ENCODE peak calls at places on chromosomes 3 and 15, in seven cellular contexts. One of them, this sample, is unnamed.

GRCh38 chr3:74636981-74637380 is 22.5 kb upstream of the CNTN3 start:
- DNase-seq in kidney: no peak
- DNase-seq in neural crest cell: no peak
- DNase-seq in AG04450: no peak
- DNase-seq in neuronal stem cell: no peak
- DNase-seq in AG08396: peak; percentile 15
- DNase-seq in NCI-H1694 treated with DMSO at 0.1 percent for 48 hours: no peak
- DNase-seq in this sample: no peak

GRCh38 chr3:125602752-125603649 is 7.7 kb upstream of the OSBPL11 start:
- DNase-seq in NCI-H1694 treated with DMSO at 0.1 percent for 48 hours: no peak
- DNase-seq in AG04450: no peak
- DNase-seq in AG08396: peak; percentile 23
- DNase-seq in kidney: no peak
- DNase-seq in neural crest cell: peak; percentile 20
- DNase-seq in neuronal stem cell: no peak
- DNase-seq in this sample: no peak

GRCh38 chr15:45429974-45430792 is 51.8 kb upstream of the GATM start:
- DNase-seq in AG08396: peak; percentile 88
- DNase-seq in kidney: peak; percentile 87
- DNase-seq in NCI-H1694 treated with DMSO at 0.1 percent for 48 hours: no peak
- DNase-seq in neural crest cell: peak; percentile 73
- DNase-seq in AG04450: peak; percentile 10
- DNase-seq in neuronal stem cell: peak; percentile 70
- DNase-seq in this sample: no peak

GRCh38 chr15:93566777-93567176 is 477.8 kb upstream of the RGMA start:
- DNase-seq in NCI-H1694 treated with DMSO at 0.1 percent for 48 hours: no peak
- DNase-seq in neural crest cell: no peak
- DNase-seq in kidney: no peak
- DNase-seq in AG04450: no peak
- DNase-seq in AG08396: no peak
- DNase-seq in neuronal stem cell: no peak
- DNase-seq in this sample: no peak

GRCh38 chr3:194346621-194347020 is 4.5 kb downstream of the CPN2 start:
- DNase-seq in neuronal stem cell: no peak
- DNase-seq in neural crest cell: no peak
- DNase-seq in kidney: no peak
- DNase-seq in AG04450: no peak
- DNase-seq in NCI-H1694 treated with DMSO at 0.1 percent for 48 hours: no peak
- DNase-seq in AG08396: peak; percentile 64
- DNase-seq in this sample: no peak

GRCh38 chr3:32577174-32577573 is 6.5 kb upstream of the DYNC1LI1 start:
- DNase-seq in kidney: no peak
- DNase-seq in AG04450: no peak
- DNase-seq in NCI-H1694 treated with DMSO at 0.1 percent for 48 hours: no peak
- DNase-seq in neuronal stem cell: no peak
- DNase-seq in AG08396: no peak
- DNase-seq in neural crest cell: no peak
- DNase-seq in this sample: no peak

GRCh38 chr3:40848411-40848810 is 323.7 kb downstream of the ZNF621 start:
- DNase-seq in kidney: no peak
- DNase-seq in AG08396: no peak
- DNase-seq in AG04450: no peak
- DNase-seq in neural crest cell: no peak
- DNase-seq in NCI-H1694 treated with DMSO at 0.1 percent for 48 hours: no peak
- DNase-seq in neuronal stem cell: no peak
- DNase-seq in this sample: no peak

GRCh38 chr15:68524753-68525584 is 53.8 kb upstream of the CORO2B start:
- DNase-seq in NCI-H1694 treated with DMSO at 0.1 percent for 48 hours: no peak
- DNase-seq in neuronal stem cell: no peak
- DNase-seq in neural crest cell: no peak
- DNase-seq in kidney: no peak
- DNase-seq in AG04450: peak; percentile 73
- DNase-seq in AG08396: peak; percentile 45
- DNase-seq in this sample: peak; percentile 88

GRCh38 chr15:101357333-101357732 is 62.3 kb upstream of the SNRPA1 start:
- DNase-seq in AG08396: no peak
- DNase-seq in neural crest cell: no peak
- DNase-seq in neuronal stem cell: no peak
- DNase-seq in kidney: peak; percentile 39
- DNase-seq in NCI-H1694 treated with DMSO at 0.1 percent for 48 hours: no peak
- DNase-seq in AG04450: no peak
- DNase-seq in this sample: no peak

GRCh38 chr3:183980408-183980807 is 37.3 kb downstream of the ABCC5 start:
- DNase-seq in neuronal stem cell: no peak
- DNase-seq in AG08396: no peak
- DNase-seq in AG04450: no peak
- DNase-seq in neural crest cell: no peak
- DNase-seq in kidney: no peak
- DNase-seq in NCI-H1694 treated with DMSO at 0.1 percent for 48 hours: peak; percentile 41
- DNase-seq in this sample: no peak

GRCh38 chr3:24812116-24812515 is 317.5 kb upstream of the THRB start:
- DNase-seq in AG04450: no peak
- DNase-seq in neuronal stem cell: no peak
- DNase-seq in AG08396: no peak
- DNase-seq in kidney: no peak
- DNase-seq in NCI-H1694 treated with DMSO at 0.1 percent for 48 hours: no peak
- DNase-seq in neural crest cell: no peak
- DNase-seq in this sample: no peak

GRCh38 chr3:10759495-10759894 is 56.5 kb upstream of the SLC6A11 start:
- DNase-seq in NCI-H1694 treated with DMSO at 0.1 percent for 48 hours: no peak
- DNase-seq in kidney: no peak
- DNase-seq in AG08396: no peak
- DNase-seq in AG04450: no peak
- DNase-seq in neuronal stem cell: no peak
- DNase-seq in neural crest cell: no peak
- DNase-seq in this sample: no peak

GRCh38 chr3:14482271-14482721 is 57.8 kb downstream of the GRIP2 start:
- DNase-seq in neuronal stem cell: no peak
- DNase-seq in AG04450: no peak
- DNase-seq in kidney: peak; percentile 69
- DNase-seq in neural crest cell: no peak
- DNase-seq in NCI-H1694 treated with DMSO at 0.1 percent for 48 hours: no peak
- DNase-seq in AG08396: no peak
- DNase-seq in this sample: no peak

GRCh38 chr3:194042947-194043346 is 93.0 kb upstream of the HES1 start:
- DNase-seq in NCI-H1694 treated with DMSO at 0.1 percent for 48 hours: no peak
- DNase-seq in neuronal stem cell: no peak
- DNase-seq in AG08396: no peak
- DNase-seq in neural crest cell: no peak
- DNase-seq in AG04450: peak; percentile 29
- DNase-seq in kidney: no peak
- DNase-seq in this sample: peak; percentile 15

GRCh38 chr3:73192036-73192738 is 130.7 kb downstream of the EBLN2 start:
- DNase-seq in neural crest cell: no peak
- DNase-seq in AG04450: no peak
- DNase-seq in NCI-H1694 treated with DMSO at 0.1 percent for 48 hours: no peak
- DNase-seq in neuronal stem cell: peak; percentile 17
- DNase-seq in kidney: no peak
- DNase-seq in AG08396: no peak
- DNase-seq in this sample: no peak

GRCh38 chr15:67107014-67107812 is 41.8 kb downstream of the SMAD3 start:
- DNase-seq in neuronal stem cell: no peak
- DNase-seq in neural crest cell: no peak
- DNase-seq in AG08396: peak; percentile 86
- DNase-seq in NCI-H1694 treated with DMSO at 0.1 percent for 48 hours: no peak
- DNase-seq in AG04450: peak; percentile 97
- DNase-seq in kidney: peak; percentile 86
- DNase-seq in this sample: peak; percentile 96

GRCh38 chr3:122247825-122248185 is 64.3 kb downstream of the CASR start:
- DNase-seq in AG04450: no peak
- DNase-seq in kidney: peak; percentile 92
- DNase-seq in AG08396: no peak
- DNase-seq in neural crest cell: no peak
- DNase-seq in neuronal stem cell: no peak
- DNase-seq in NCI-H1694 treated with DMSO at 0.1 percent for 48 hours: no peak
- DNase-seq in this sample: no peak

GRCh38 chr15:97482521-97482920 is 478.0 kb upstream of the ARRDC4 start:
- DNase-seq in kidney: no peak
- DNase-seq in neural crest cell: no peak
- DNase-seq in neuronal stem cell: no peak
- DNase-seq in NCI-H1694 treated with DMSO at 0.1 percent for 48 hours: no peak
- DNase-seq in AG08396: no peak
- DNase-seq in AG04450: no peak
- DNase-seq in this sample: no peak

GRCh38 chr3:66423791-66424190 is 77.0 kb downstream of the LRIG1 start:
- DNase-seq in kidney: no peak
- DNase-seq in AG04450: no peak
- DNase-seq in AG08396: peak; percentile 63
- DNase-seq in neuronal stem cell: no peak
- DNase-seq in neural crest cell: no peak
- DNase-seq in NCI-H1694 treated with DMSO at 0.1 percent for 48 hours: no peak
- DNase-seq in this sample: no peak

GRCh38 chr3:25910997-25911396 is 121.1 kb downstream of the OXSM start:
- DNase-seq in kidney: no peak
- DNase-seq in NCI-H1694 treated with DMSO at 0.1 percent for 48 hours: no peak
- DNase-seq in neural crest cell: peak; percentile 18
- DNase-seq in AG04450: no peak
- DNase-seq in neuronal stem cell: no peak
- DNase-seq in AG08396: no peak
- DNase-seq in this sample: no peak

GRCh38 chr3:175865724-175866123 is 1006.6 kb downstream of the NAALADL2 start:
- DNase-seq in AG04450: no peak
- DNase-seq in neural crest cell: no peak
- DNase-seq in NCI-H1694 treated with DMSO at 0.1 percent for 48 hours: no peak
- DNase-seq in neuronal stem cell: no peak
- DNase-seq in AG08396: no peak
- DNase-seq in kidney: no peak
- DNase-seq in this sample: no peak

GRCh38 chr3:3172627-3173026 is 6.9 kb downstream of the CRBN start:
- DNase-seq in AG08396: no peak
- DNase-seq in kidney: no peak
- DNase-seq in NCI-H1694 treated with DMSO at 0.1 percent for 48 hours: no peak
- DNase-seq in AG04450: no peak
- DNase-seq in neuronal stem cell: no peak
- DNase-seq in neural crest cell: no peak
- DNase-seq in this sample: no peak

GRCh38 chr15:46265664-46266063 is 630.8 kb downstream of the SQOR start:
- DNase-seq in neural crest cell: no peak
- DNase-seq in kidney: no peak
- DNase-seq in neuronal stem cell: no peak
- DNase-seq in AG08396: no peak
- DNase-seq in NCI-H1694 treated with DMSO at 0.1 percent for 48 hours: no peak
- DNase-seq in AG04450: no peak
- DNase-seq in this sample: no peak

GRCh38 chr3:55591893-55592292 is 104.8 kb upstream of the WNT5A start:
- DNase-seq in NCI-H1694 treated with DMSO at 0.1 percent for 48 hours: no peak
- DNase-seq in neural crest cell: no peak
- DNase-seq in neuronal stem cell: no peak
- DNase-seq in AG08396: no peak
- DNase-seq in AG04450: no peak
- DNase-seq in kidney: no peak
- DNase-seq in this sample: no peak

GRCh38 chr3:77514766-77515165 is 474.9 kb downstream of the ROBO2 start:
- DNase-seq in kidney: no peak
- DNase-seq in AG04450: no peak
- DNase-seq in neural crest cell: no peak
- DNase-seq in NCI-H1694 treated with DMSO at 0.1 percent for 48 hours: no peak
- DNase-seq in AG08396: no peak
- DNase-seq in neuronal stem cell: no peak
- DNase-seq in this sample: no peak

GRCh38 chr15:91876187-91876586 is 22.7 kb downstream of the SLCO3A1 start:
- DNase-seq in AG08396: no peak
- DNase-seq in kidney: no peak
- DNase-seq in neuronal stem cell: no peak
- DNase-seq in AG04450: no peak
- DNase-seq in neural crest cell: no peak
- DNase-seq in NCI-H1694 treated with DMSO at 0.1 percent for 48 hours: no peak
- DNase-seq in this sample: no peak

GRCh38 chr15:60941448-60941847 is 287.7 kb downstream of the RORA start:
- DNase-seq in AG08396: peak; percentile 62
- DNase-seq in kidney: no peak
- DNase-seq in NCI-H1694 treated with DMSO at 0.1 percent for 48 hours: no peak
- DNase-seq in AG04450: peak; percentile 49
- DNase-seq in neural crest cell: no peak
- DNase-seq in neuronal stem cell: no peak
- DNase-seq in this sample: peak; percentile 59

This sample was measured in BJ.